ENCODE peak calls at places on chromosome 22, in four cellular contexts. One of them, this sample, is unnamed.

GRCh38 chr22:32707971-32708370 is 93.5 kb upstream of the TIMP3 start:
- DNase-seq in BJ: no peak
- DNase-seq in right lobe of liver: no peak
- DNase-seq in CD8-positive, alpha-beta T cell: no peak
- DNase-seq in this sample: no peak

GRCh38 chr22:41857160-41857859 is 24.4 kb downstream of the SREBF2 start:
- DNase-seq in right lobe of liver: no peak
- DNase-seq in CD8-positive, alpha-beta T cell: peak
- DNase-seq in BJ: no peak
- DNase-seq in this sample: no peak

GRCh38 chr22:46993626-46994025 is 231.2 kb downstream of the TBC1D22A start:
- DNase-seq in right lobe of liver: no peak
- DNase-seq in CD8-positive, alpha-beta T cell: no peak
- DNase-seq in BJ: no peak
- DNase-seq in this sample: no peak

GRCh38 chr22:44665115-44665514 is 36.9 kb upstream of the PRR5 start:
- DNase-seq in right lobe of liver: no peak
- DNase-seq in BJ: no peak
- DNase-seq in CD8-positive, alpha-beta T cell: no peak
- DNase-seq in this sample: no peak

GRCh38 chr22:50272103-50272782 is 2.1 kb upstream of the MAPK11 start:
- DNase-seq in BJ: no peak
- DNase-seq in right lobe of liver: no peak
- DNase-seq in CD8-positive, alpha-beta T cell: no peak
- DNase-seq in this sample: no peak

GRCh38 chr22:36365020-36365411 is 22.8 kb downstream of the MYH9 start:
- DNase-seq in CD8-positive, alpha-beta T cell: peak
- DNase-seq in BJ: peak
- DNase-seq in right lobe of liver: no peak
- DNase-seq in this sample: peak

GRCh38 chr22:50530857-50531545 is 1.2 kb upstream of the TYMP start:
- DNase-seq in CD8-positive, alpha-beta T cell: peak
- DNase-seq in right lobe of liver: peak
- DNase-seq in BJ: no peak
- DNase-seq in this sample: peak

GRCh38 chr22:45164217-45165123 is 745 bp downstream of the NUP50 start:
- DNase-seq in BJ: no peak
- DNase-seq in right lobe of liver: peak
- DNase-seq in CD8-positive, alpha-beta T cell: peak
- DNase-seq in this sample: no peak

GRCh38 chr22:35708453-35708852 is 9.2 kb upstream of the APOL5 start:
- DNase-seq in right lobe of liver: no peak
- DNase-seq in CD8-positive, alpha-beta T cell: no peak
- DNase-seq in BJ: no peak
- DNase-seq in this sample: no peak

GRCh38 chr22:36087784-36088183 is 59.2 kb upstream of the RBFOX2 start:
- DNase-seq in CD8-positive, alpha-beta T cell: no peak
- DNase-seq in BJ: no peak
- DNase-seq in right lobe of liver: no peak
- DNase-seq in this sample: no peak

GRCh38 chr22:46148336-46148735 is 2.0 kb upstream of the PPARA start:
- DNase-seq in BJ: no peak
- DNase-seq in right lobe of liver: peak
- DNase-seq in CD8-positive, alpha-beta T cell: no peak
- DNase-seq in this sample: no peak

GRCh38 chr22:50621491-50621880 is 6.5 kb downstream of the ARSA start:
- DNase-seq in right lobe of liver: no peak
- DNase-seq in BJ: no peak
- DNase-seq in CD8-positive, alpha-beta T cell: peak
- DNase-seq in this sample: no peak

GRCh38 chr22:43946391-43946680 is 8.9 kb upstream of the SAMM50 start:
- DNase-seq in right lobe of liver: no peak
- DNase-seq in BJ: no peak
- DNase-seq in CD8-positive, alpha-beta T cell: no peak
- DNase-seq in this sample: no peak

GRCh38 chr22:35307892-35308291 is 8.2 kb downstream of the TOM1 start:
- DNase-seq in CD8-positive, alpha-beta T cell: no peak
- DNase-seq in right lobe of liver: no peak
- DNase-seq in BJ: no peak
- DNase-seq in this sample: no peak

GRCh38 chr22:25996669-25997068 is 172.6 kb upstream of the SEZ6L start:
- DNase-seq in BJ: no peak
- DNase-seq in CD8-positive, alpha-beta T cell: no peak
- DNase-seq in right lobe of liver: no peak
- DNase-seq in this sample: no peak

GRCh38 chr22:45302047-45302446 is 7.7 kb upstream of the FAM118A start:
- DNase-seq in CD8-positive, alpha-beta T cell: no peak
- DNase-seq in BJ: peak
- DNase-seq in right lobe of liver: no peak
- DNase-seq in this sample: no peak

GRCh38 chr22:41285441-41285819 is 557 bp downstream of the RANGAP1 start:
- DNase-seq in right lobe of liver: peak
- DNase-seq in CD8-positive, alpha-beta T cell: peak
- DNase-seq in BJ: no peak
- DNase-seq in this sample: peak

GRCh38 chr22:21646608-21647590 is 4.8 kb downstream of the SDF2L1 start:
- DNase-seq in CD8-positive, alpha-beta T cell: peak
- DNase-seq in BJ: no peak
- DNase-seq in right lobe of liver: peak
- DNase-seq in this sample: no peak

GRCh38 chr22:26937213-26937612 is 279.8 kb downstream of the MIAT start:
- DNase-seq in right lobe of liver: no peak
- DNase-seq in CD8-positive, alpha-beta T cell: no peak
- DNase-seq in BJ: no peak
- DNase-seq in this sample: no peak

GRCh38 chr22:21025266-21025665 is 7.1 kb downstream of the SLC7A4 start:
- DNase-seq in right lobe of liver: no peak
- DNase-seq in CD8-positive, alpha-beta T cell: peak
- DNase-seq in BJ: no peak
- DNase-seq in this sample: peak

GRCh38 chr22:49294656-49295464 is 532.8 kb downstream of the BRD1 start:
- DNase-seq in CD8-positive, alpha-beta T cell: no peak
- DNase-seq in right lobe of liver: no peak
- DNase-seq in BJ: no peak
- DNase-seq in this sample: no peak

GRCh38 chr22:23054531-23055257 is 15.6 kb upstream of the GNAZ start:
- DNase-seq in right lobe of liver: peak
- DNase-seq in CD8-positive, alpha-beta T cell: no peak
- DNase-seq in BJ: no peak
- DNase-seq in this sample: peak

GRCh38 chr22:46070722-46071450 is 79.4 kb upstream of the PPARA start:
- DNase-seq in CD8-positive, alpha-beta T cell: peak
- DNase-seq in BJ: no peak
- DNase-seq in right lobe of liver: peak
- DNase-seq in this sample: peak

GRCh38 chr22:43413826-43414225 is 2.0 kb downstream of the MPPED1 start:
- DNase-seq in CD8-positive, alpha-beta T cell: no peak
- DNase-seq in BJ: no peak
- DNase-seq in right lobe of liver: peak
- DNase-seq in this sample: no peak

GRCh38 chr22:24175160-24175808 is 6.0 kb upstream of the SUSD2 start:
- DNase-seq in right lobe of liver: peak
- DNase-seq in CD8-positive, alpha-beta T cell: peak
- DNase-seq in BJ: no peak
- DNase-seq in this sample: no peak

GRCh38 chr22:48499456-48500425 is 1327.9 kb downstream of the BRD1 start:
- DNase-seq in BJ: no peak
- DNase-seq in CD8-positive, alpha-beta T cell: no peak
- DNase-seq in right lobe of liver: peak
- DNase-seq in this sample: no peak

GRCh38 chr22:27625769-27626674 is 175.5 kb downstream of the MN1 start:
- DNase-seq in right lobe of liver: no peak
- DNase-seq in BJ: no peak
- DNase-seq in CD8-positive, alpha-beta T cell: no peak
- DNase-seq in this sample: no peak

GRCh38 chr22:35900483-35901168 is 128.0 kb downstream of the RBFOX2 start:
- DNase-seq in right lobe of liver: no peak
- DNase-seq in BJ: no peak
- DNase-seq in CD8-positive, alpha-beta T cell: no peak
- DNase-seq in this sample: peak

GRCh38 chr22:49317369-49317768 is 510.3 kb downstream of the BRD1 start:
- DNase-seq in CD8-positive, alpha-beta T cell: no peak
- DNase-seq in right lobe of liver: no peak
- DNase-seq in BJ: no peak
- DNase-seq in this sample: no peak

GRCh38 chr22:37053310-37054077 is 2.0 kb downstream of the KCTD17 start:
- DNase-seq in right lobe of liver: no peak
- DNase-seq in CD8-positive, alpha-beta T cell: no peak
- DNase-seq in BJ: no peak
- DNase-seq in this sample: no peak

GRCh38 chr22:17832665-17833064 is 58.4 kb upstream of the BID start:
- DNase-seq in BJ: no peak
- DNase-seq in right lobe of liver: peak
- DNase-seq in CD8-positive, alpha-beta T cell: no peak
- DNase-seq in this sample: no peak

GRCh38 chr22:19631899-19632670 is 82.2 kb upstream of the SEPTIN5 start:
- DNase-seq in right lobe of liver: no peak
- DNase-seq in BJ: no peak
- DNase-seq in CD8-positive, alpha-beta T cell: peak
- DNase-seq in this sample: no peak
- TF ChIP-seq CTCF in right lobe of liver: peak
- TF ChIP-seq CTCF in BJ: peak
- TF ChIP-seq CTCF in CD8-positive, alpha-beta T cell: no peak
- TF ChIP-seq CTCF in this sample: peak

GRCh38 chr22:29553391-29554224 is at the start of gene THOC5:
- DNase-seq in right lobe of liver: peak
- DNase-seq in BJ: peak
- DNase-seq in CD8-positive, alpha-beta T cell: peak
- DNase-seq in this sample: peak

GRCh38 chr22:29555065-29555644 is 1.6 kb upstream of the THOC5 start:
- DNase-seq in CD8-positive, alpha-beta T cell: no peak
- DNase-seq in BJ: peak
- DNase-seq in right lobe of liver: peak
- DNase-seq in this sample: no peak

DNA sequence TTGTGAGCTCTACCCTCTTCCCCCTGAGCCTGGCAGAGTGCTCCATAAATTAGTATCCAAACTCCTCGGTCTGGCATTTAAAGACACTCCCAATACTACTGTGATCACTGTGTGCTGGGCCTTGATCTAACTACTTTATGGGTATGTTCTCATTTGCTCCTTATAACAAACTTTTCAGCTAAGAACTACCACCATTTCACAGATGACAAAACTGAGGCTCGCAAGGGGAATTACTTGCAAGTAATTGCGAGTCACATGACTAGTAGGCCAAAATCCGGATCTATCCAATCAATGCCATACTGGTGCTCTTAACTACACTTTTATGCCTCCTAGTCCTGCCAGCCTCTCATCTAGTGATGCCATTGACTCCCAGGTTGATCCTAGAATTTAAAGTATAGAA is 3.6 kb downstream of the THOC5 start:
- DNase-seq in CD8-positive, alpha-beta T cell: no peak
- DNase-seq in BJ: no peak
- DNase-seq in right lobe of liver: no peak
- DNase-seq in this sample: no peak
- H3K4me3 ChIP-seq in CD8-positive, alpha-beta T cell: no peak
- H3K4me3 ChIP-seq in BJ: no peak
- H3K4me3 ChIP-seq in right lobe of liver: no peak
- H3K4me3 ChIP-seq in this sample: no peak

DNA sequence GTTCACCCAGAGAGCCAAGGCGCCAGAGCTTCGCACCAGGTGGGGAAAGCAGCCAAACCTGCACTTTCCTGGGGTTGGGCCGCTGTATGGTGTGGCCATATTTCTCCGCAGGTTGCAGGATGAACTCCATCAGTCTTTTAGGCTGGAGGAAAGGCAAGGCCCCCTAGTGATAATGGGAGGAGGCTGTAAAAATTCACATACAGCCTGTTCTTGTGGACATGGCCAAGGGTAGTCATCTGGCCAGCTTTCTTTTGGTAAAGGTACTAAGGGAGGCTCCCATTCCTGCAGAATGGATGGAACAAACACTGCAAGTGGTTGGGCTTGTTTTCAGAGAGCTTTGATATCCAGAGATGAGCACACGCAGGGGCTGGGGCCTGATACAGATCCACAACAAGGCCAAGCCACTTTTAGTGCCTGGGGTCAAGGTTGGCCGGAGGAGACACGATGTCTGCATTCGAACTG is 29.6 kb downstream of the C22orf31 start:
- DNase-seq in CD8-positive, alpha-beta T cell: no peak
- DNase-seq in right lobe of liver: peak
- DNase-seq in BJ: no peak
- DNase-seq in this sample: no peak
- TF ChIP-seq CTCF in CD8-positive, alpha-beta T cell: no peak
- TF ChIP-seq CTCF in right lobe of liver: no peak
- TF ChIP-seq CTCF in BJ: no peak
- TF ChIP-seq CTCF in this sample: no peak

DNA sequence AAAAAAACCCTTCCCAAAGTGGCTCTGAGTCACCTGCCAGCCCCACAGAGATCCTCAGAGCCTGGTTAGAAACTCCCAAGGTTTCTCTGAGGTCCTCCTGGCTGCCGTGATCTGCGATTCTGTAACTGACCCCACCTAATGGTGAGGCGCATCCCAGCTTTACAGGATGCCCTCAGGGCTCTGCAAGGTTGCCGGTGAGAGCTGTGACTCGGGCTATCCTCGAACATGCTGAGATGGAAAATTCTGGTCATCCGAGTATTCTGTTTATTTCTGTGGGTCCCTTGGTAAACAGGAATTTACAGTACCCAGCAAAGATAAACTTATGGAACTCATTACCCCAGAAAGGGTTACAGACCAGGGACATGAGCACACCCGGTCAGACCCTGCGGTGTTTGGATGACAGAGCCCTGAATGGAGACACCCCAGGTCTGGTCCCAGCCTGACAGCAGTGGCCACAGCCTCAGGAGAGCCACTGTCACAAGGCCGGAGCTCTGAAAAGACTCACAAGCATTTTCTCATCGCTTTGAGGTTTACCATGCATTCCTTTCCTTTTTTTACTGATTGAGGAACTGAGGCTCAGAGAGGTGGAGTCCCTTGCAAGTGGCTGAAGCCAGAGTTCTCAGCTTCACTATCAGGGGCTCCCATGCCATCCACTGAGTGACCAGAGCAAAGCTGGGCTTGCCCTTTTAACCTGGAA is 22.2 kb downstream of the LIF start:
- DNase-seq in CD8-positive, alpha-beta T cell: no peak
- DNase-seq in right lobe of liver: no peak
- DNase-seq in BJ: peak
- DNase-seq in this sample: no peak
- H3K4me3 ChIP-seq in CD8-positive, alpha-beta T cell: no peak
- H3K4me3 ChIP-seq in right lobe of liver: no peak
- H3K4me3 ChIP-seq in BJ: no peak
- H3K4me3 ChIP-seq in this sample: no peak

This sample was measured in RWPE2.